ENCODE peak calls at places on chromosomes 12 and 14, in five cellular contexts. I, S, O, P and Q are unnamed samples.
A peak's percentile ranks its signal among the peaks of the same experiment; 100 is the strongest.

GRCh38 chr12:42469355-42470006 is 120.1 kb downstream of the PRICKLE1 start:
- DNase-seq in I (no peak), S (no peak), O (no peak), P (no peak), Q (peak; percentile 79)

GRCh38 chr12:830111-830867 is 77.9 kb downstream of the WNK1 start:
- DNase-seq in I (no peak), S (no peak), O (no peak), P (no peak), Q (no peak)

GRCh38 chr12:56261503-56262230 is 3.5 kb upstream of the ANKRD52 start:
- DNase-seq in I (peak; percentile 82), S (no peak), O (no peak), P (no peak), Q (no peak)

GRCh38 chr14:24051789-24052655 is at the start of gene CARMIL3:
- DNase-seq in I (peak; percentile 32), S (peak; percentile 79), O (no peak), P (peak; percentile 69), Q (peak; percentile 92)

GRCh38 chr12:69712826-69713225 is 13.7 kb upstream of the BEST3 start:
- DNase-seq in I (no peak), S (no peak), O (no peak), P (no peak), Q (no peak)

GRCh38 chr12:123998344-123998941 is 25.4 kb downstream of the ZNF664 start:
- DNase-seq in I (no peak), S (no peak), O (no peak), P (no peak), Q (no peak)

GRCh38 chr12:122979908-122980191 is 631 bp upstream of the ARL6IP4 start:
- DNase-seq in I (peak; percentile 37), S (no peak), O (no peak), P (no peak), Q (no peak)

GRCh38 chr12:75505706-75506312 is 5.6 kb downstream of the KRR1 start:
- DNase-seq in I (peak; percentile 66), S (no peak), O (no peak), P (no peak), Q (no peak)

GRCh38 chr12:78209851-78210493 is 379.3 kb downstream of the NAV3 start:
- DNase-seq in I (peak; percentile 54), S (no peak), O (no peak), P (no peak), Q (no peak)

GRCh38 chr12:32970465-32971110 is 74.0 kb upstream of the PKP2 start:
- DNase-seq in I (no peak), S (no peak), O (no peak), P (no peak), Q (no peak)

GRCh38 chr14:72516936-72517408 is 376.9 kb downstream of the DPF3 start:
- DNase-seq in I (peak; percentile 92), S (peak; percentile 80), O (no peak), P (peak; percentile 82), Q (no peak)
- TF ChIP-seq CTCF in I (peak; percentile 94), S (peak; percentile 91), O (peak; percentile 80), P (peak; percentile 90), Q (peak; percentile 97)

GRCh38 chr12:125773033-125773432 is 707.8 kb downstream of the AACS start:
- DNase-seq in I (peak; percentile 5), S (peak; percentile 26), O (no peak), P (peak; percentile 2), Q (peak; percentile 28)
- TF ChIP-seq CTCF in I (no peak), S (no peak), O (no peak), P (no peak), Q (peak; percentile 17)

GRCh38 chr12:12349711-12350665 is at the start of gene MANSC1:
- DNase-seq in I (peak; percentile 22), S (peak; percentile 84), O (no peak), P (peak; percentile 72), Q (peak; percentile 39)
- TF ChIP-seq CTCF in I (peak; percentile 38), S (peak; percentile 41), O (no peak), P (no peak), Q (no peak)

GRCh38 chr14:73759183-73759713 is 45.1 kb upstream of the PNMA1 start:
- DNase-seq in I (peak; percentile 67), S (peak; percentile 68), O (no peak), P (peak; percentile 66), Q (no peak)
- TF ChIP-seq CTCF in I (no peak), S (no peak), O (no peak), P (no peak), Q (peak; percentile 38)

DNA sequence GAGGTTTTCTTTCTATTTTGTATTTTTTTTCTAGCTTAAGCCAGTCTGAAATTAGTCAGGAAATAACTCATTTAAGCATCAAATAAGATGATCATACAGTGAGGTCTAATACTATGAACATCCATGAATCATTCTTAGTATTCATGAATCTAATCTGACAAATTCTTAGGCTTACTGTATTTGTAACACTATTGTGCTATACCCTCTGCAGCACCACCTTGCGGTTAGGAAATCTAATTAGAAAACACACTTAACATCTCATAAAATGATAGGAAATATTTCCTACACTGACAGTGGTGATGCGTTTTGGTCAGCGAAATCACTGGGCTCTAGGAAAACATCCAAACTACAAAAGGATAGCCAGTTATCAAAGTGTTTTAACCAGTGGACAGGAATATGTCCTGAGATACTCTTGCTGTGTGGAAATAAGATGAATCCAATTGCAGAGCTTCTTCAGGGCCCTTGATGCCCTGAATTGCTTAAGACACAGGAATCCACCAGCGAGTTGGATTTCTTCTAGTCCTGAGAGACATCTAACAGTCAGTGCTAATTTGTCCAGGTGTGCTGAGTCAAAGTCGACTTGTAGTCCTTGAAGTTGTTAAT is 109.3 kb upstream of the MYF6 start:
- DNase-seq in I (peak; percentile 91), S (peak; percentile 23), O (no peak), P (peak; percentile 5), Q (no peak)
- TF ChIP-seq CTCF in I (peak; percentile 54), S (peak; percentile 46), O (peak; percentile 16), P (peak; percentile 7), Q (peak; percentile 24)

GRCh38 chr12:110861729-110862128 is 14.9 kb downstream of the CCDC63 start:
- DNase-seq in I (no peak), S (no peak), O (no peak), P (no peak), Q (no peak)
- TF ChIP-seq CTCF in I (no peak), S (no peak), O (no peak), P (no peak), Q (no peak)

GRCh38 chr14:64541261-64541970 is 875 bp downstream of the HSPA2 start:
- DNase-seq in I (no peak), S (peak; percentile 48), O (no peak), P (no peak), Q (no peak)

GRCh38 chr14:64541971-64542838 is 1.7 kb downstream of the HSPA2 start:
- DNase-seq in I (no peak), S (peak; percentile 45), O (no peak), P (no peak), Q (no peak)

GRCh38 chr14:64539186-64539552 is 1.4 kb upstream of the HSPA2 start:
- DNase-seq in I (peak; percentile 52), S (no peak), O (no peak), P (no peak), Q (no peak)

GRCh38 chr14:64542839-64543207 is 2.3 kb downstream of the HSPA2 start:
- DNase-seq in I (no peak), S (no peak), O (no peak), P (no peak), Q (no peak)

DNA sequence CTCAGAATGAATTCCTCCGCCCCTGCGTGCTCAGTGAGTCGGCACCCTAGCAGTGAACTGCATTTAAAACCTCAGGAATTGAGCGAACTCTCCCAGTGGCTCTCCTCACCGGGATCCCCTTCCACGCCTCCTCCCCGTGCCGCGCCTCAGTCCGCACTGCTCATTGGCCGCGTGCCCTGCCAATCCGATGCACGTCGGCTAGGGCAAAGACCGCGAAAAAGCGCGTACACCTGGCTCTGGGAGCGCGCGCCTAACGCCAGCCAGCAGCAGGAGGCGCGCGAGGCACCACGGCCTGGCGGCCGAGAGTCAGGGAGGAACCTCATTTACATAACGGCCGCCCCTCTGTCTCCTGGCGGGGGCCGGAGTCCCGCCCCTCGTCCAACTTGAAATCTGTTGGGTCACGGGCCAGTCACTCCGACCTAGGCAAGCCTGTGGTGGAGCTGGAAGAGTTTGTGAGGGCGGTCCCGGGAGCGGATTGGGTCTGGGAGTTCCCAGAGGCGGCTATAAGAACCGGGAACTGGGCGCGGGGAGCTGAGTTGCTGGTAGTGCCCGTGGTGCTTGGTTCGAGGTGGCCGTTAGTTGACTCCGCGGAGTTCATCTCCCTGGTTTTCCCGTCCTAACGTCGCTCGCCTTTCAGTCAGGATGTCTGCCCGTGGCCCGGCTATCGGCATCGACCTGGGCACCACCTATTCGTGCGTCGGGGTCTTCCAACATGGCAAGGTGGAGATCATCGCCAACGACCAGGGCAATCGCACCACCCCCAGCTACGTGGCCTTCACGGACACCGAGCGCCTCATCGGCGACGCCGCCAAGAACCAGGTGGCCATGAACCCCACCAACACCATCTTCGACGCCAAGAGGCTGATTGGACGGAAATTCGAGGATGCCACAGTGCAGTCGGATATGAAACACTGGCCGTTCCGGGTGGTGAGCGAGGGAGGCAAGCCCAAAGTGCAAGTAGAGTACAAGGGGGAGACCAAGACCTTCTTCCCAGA is at the start of gene HSPA2:
- DNase-seq in I (peak; percentile 99), S (peak; percentile 99), O (peak; percentile 92), P (peak; percentile 99), Q (peak; percentile 94)
- TF ChIP-seq CTCF in I (peak; percentile 82), S (peak; percentile 98), O (peak; percentile 93), P (peak; percentile 63), Q (peak; percentile 77)

GRCh38 chr14:96693986-96694385 is 103.2 kb upstream of the VRK1 start:
- DNase-seq in I (no peak), S (no peak), O (no peak), P (no peak), Q (no peak)

GRCh38 chr14:96699666-96700065 is 97.5 kb upstream of the VRK1 start:
- DNase-seq in I (no peak), S (no peak), O (no peak), P (no peak), Q (no peak)

GRCh38 chr14:96702831-96703230 is 94.4 kb upstream of the VRK1 start:
- DNase-seq in I (no peak), S (no peak), O (no peak), P (no peak), Q (no peak)

GRCh38 chr14:96693252-96693820 is 103.8 kb upstream of the VRK1 start:
- DNase-seq in I (no peak), S (no peak), O (no peak), P (no peak), Q (no peak)

DNA sequence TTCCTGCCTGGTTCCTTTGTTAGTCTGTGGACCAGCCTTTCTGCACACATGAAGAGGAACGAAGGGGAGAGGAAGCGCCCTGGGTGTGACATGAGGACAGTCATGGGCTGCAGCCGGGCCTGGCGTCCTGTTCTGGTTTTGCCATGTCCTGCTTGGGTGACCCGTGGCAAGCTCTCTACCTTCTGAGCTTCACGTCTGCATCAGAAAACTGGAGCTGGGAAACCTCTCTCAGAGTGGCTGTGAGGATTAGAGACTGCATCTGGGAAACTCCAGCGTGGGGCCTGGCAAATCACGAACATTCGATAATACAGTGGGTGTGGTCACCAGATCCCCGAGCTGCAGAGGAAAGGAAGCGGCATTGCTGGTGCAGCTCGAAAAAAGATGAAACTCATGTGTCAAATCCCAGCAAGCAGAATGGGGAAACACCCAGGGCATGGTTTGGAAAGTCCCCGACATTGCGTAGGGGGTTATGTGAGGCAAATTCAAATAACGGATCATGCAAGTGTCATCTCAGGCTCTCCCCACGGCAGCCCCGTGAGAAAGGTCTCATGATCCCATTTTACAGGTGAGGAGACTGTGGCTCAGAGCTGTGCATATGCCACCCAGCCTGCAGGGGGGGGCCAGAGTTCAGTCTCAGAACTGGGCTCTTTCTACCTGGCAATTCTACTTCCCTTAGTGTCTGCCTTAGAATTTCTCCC is 98.2 kb upstream of the VRK1 start:
- DNase-seq in I (no peak), S (no peak), O (no peak), P (no peak), Q (peak; percentile 79)
- TF ChIP-seq CTCF in I (no peak), S (no peak), O (no peak), P (no peak), Q (peak; percentile 35)